ENCODE peak calls at places on chromosomes 5 and 9, in six cellular contexts. G is H1, C is mesendoderm, K is IMR-90, U is neuronal stem cell, J is H9. M is an unnamed sample.

GRCh38 chr9:105693435-105694275 is 686 bp upstream of the TMEM38B start:
- DNase-seq in G (no peak), U (peak; percentile 23), J (no peak), K (peak; percentile 2), C (peak; percentile 46), M (no peak)

GRCh38 chr9:121727295-121728028 is 76.0 kb downstream of the DAB2IP start:
- DNase-seq in G (no peak), U (no peak), J (no peak), C (no peak), K (no peak), M (no peak)

GRCh38 chr5:168288349-168289245 is 2.8 kb upstream of the WWC1 start:
- DNase-seq in G (no peak), K (no peak), C (peak; percentile 58), U (no peak), J (no peak), M (peak; percentile 96)

GRCh38 chr5:94618029-94618492 is 343 bp downstream of the KIAA0825 start:
- DNase-seq in G (no peak), K (peak; percentile 57), J (peak; percentile 67), C (peak; percentile 89), U (no peak), M (peak; percentile 50)

GRCh38 chr9:89874351-89875321 is 269.8 kb downstream of the GADD45G start:
- DNase-seq in U (no peak), J (peak; percentile 21), G (no peak), C (no peak), K (no peak), M (no peak)

GRCh38 chr5:39076757-39077475 is 2.7 kb upstream of the RICTOR start:
- DNase-seq in C (no peak), J (no peak), U (no peak), K (peak; percentile 56), G (no peak), M (peak; percentile 19)

GRCh38 chr5:68007446-68007845 is 208.1 kb upstream of the PIK3R1 start:
- DNase-seq in U (no peak), G (no peak), K (peak; percentile 78), J (no peak), C (no peak), M (peak; percentile 50)

GRCh38 chr9:35712762-35713400 is 19.1 kb downstream of the TLN1 start:
- DNase-seq in C (no peak), J (peak; percentile 47), U (no peak), K (no peak), G (no peak), M (no peak)

GRCh38 chr9:26863074-26863473 is 29.5 kb downstream of the CAAP1 start:
- DNase-seq in K (peak; percentile 2), U (no peak), J (no peak), C (peak; percentile 21), G (no peak), M (no peak)

GRCh38 chr9:83167126-83167525 is 104.2 kb upstream of the RASEF start:
- DNase-seq in U (no peak), K (no peak), G (no peak), C (no peak), J (no peak), M (no peak)

GRCh38 chr5:152568101-152568500 is 163.0 kb upstream of the NMUR2 start:
- DNase-seq in J (no peak), U (no peak), K (no peak), G (no peak), C (no peak), M (no peak)

GRCh38 chr9:17810728-17811634 is 232.1 kb downstream of the SH3GL2 start:
- DNase-seq in G (no peak), U (peak; percentile 67), J (no peak), C (peak; percentile 50), K (peak; percentile 66), M (peak; percentile 37)

GRCh38 chr5:157290156-157290980 is 24.4 kb downstream of the CYFIP2 start:
- DNase-seq in K (peak; percentile 63), U (no peak), J (no peak), C (peak; percentile 72), G (no peak), M (peak; percentile 98)

GRCh38 chr9:18473551-18474279 is at the start of gene ADAMTSL1:
- DNase-seq in G (peak; percentile 56), J (peak; percentile 94), C (peak; percentile 93), U (peak; percentile 74), K (peak; percentile 72), M (no peak)

GRCh38 chr5:118451697-118452247 is 536.6 kb downstream of the DTWD2 start:
- DNase-seq in G (no peak), J (no peak), K (no peak), U (no peak), C (no peak), M (no peak)

GRCh38 chr9:80605129-80605528 is 1033.4 kb downstream of the TLE4 start:
- DNase-seq in K (peak; percentile 66), G (no peak), J (no peak), C (peak; percentile 72), U (no peak), M (peak; percentile 48)

GRCh38 chr5:54383225-54383624 is 72.3 kb upstream of the HSPB3 start:
- DNase-seq in U (no peak), J (no peak), C (no peak), G (no peak), K (peak; percentile 26), M (no peak)

GRCh38 chr5:40687316-40687715 is 7.6 kb downstream of the PTGER4 start:
- DNase-seq in K (no peak), J (no peak), U (no peak), G (no peak), C (no peak), M (no peak)

GRCh38 chr5:149110406-149110805 is 30.9 kb upstream of the ABLIM3 start:
- DNase-seq in K (peak; percentile 36), U (no peak), J (no peak), C (no peak), G (no peak), M (peak; percentile 25)

GRCh38 chr9:122016789-122017188 is 76.3 kb downstream of the TTLL11 start:
- DNase-seq in U (no peak), K (no peak), J (no peak), C (no peak), G (no peak), M (no peak)

GRCh38 chr5:82164957-82165698 is 113.0 kb downstream of the RPS23 start:
- DNase-seq in C (peak; percentile 65), J (peak; percentile 43), U (no peak), K (peak; percentile 84), G (no peak), M (no peak)

GRCh38 chr9:104906441-104907277 is 21.3 kb downstream of the ABCA1 start:
- DNase-seq in J (no peak), C (no peak), U (no peak), K (peak; percentile 81), G (no peak), M (no peak)

GRCh38 chr9:134268308-134268724 is 57.9 kb upstream of the RXRA start:
- DNase-seq in U (no peak), G (no peak), J (no peak), C (no peak), K (peak; percentile 16), M (peak; percentile 43)

GRCh38 chr9:5817776-5818336 is 15.1 kb downstream of the ERMP1 start:
- DNase-seq in U (no peak), K (peak; percentile 73), C (peak; percentile 88), J (no peak), G (no peak), M (peak; percentile 53)

GRCh38 chr9:72977670-72978069 is 24.8 kb upstream of the ALDH1A1 start:
- DNase-seq in C (no peak), U (no peak), K (no peak), J (no peak), G (no peak), M (no peak)

DNA sequence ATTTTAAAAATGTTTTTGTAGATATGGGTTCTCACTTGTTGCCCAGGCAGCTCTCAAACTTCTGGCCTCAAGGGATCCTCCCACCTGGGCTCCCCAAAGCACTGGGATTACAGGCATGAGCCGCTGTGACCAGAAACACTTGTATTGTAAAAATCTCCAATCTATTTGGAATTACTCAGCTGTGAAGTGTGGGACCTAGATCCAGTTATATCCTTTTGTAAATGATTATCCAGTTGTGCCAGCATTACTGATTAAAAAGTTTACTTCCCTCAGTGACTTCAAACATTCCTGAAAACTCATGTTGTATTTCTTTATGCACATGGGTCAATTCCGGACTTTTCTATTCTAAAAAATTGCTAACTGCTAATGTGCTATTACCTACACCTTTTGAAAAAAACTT is 1793.7 kb upstream of the WWC1 start:
- DNase-seq in J (no peak), G (no peak), K (no peak), C (no peak), U (no peak), M (no peak)
- H3K27ac ChIP-seq in J (no peak overlapping the region), G (no peak overlapping the region), K (no peak overlapping the region), C (no peak overlapping the region), U (no peak overlapping the region), M (no peak overlapping the region)

GRCh38 chr5:120464627-120465280 is 654 bp downstream of the PRR16 start:
- DNase-seq in J (peak; percentile 60), G (no peak), U (peak; percentile 37), K (peak; percentile 64), C (peak; percentile 71), M (no peak)
- H4K8ac ChIP-seq in J (no peak overlapping the region), G (peak overlapping the region; percentile 81), U (no peak overlapping the region), K (peak overlapping the region; percentile 99), C (no peak overlapping the region), M (no peak overlapping the region)

GRCh38 chr9:115944166-115944948 is 209.2 kb upstream of the PAPPA start:
- DNase-seq in G (no peak), C (peak; percentile 3), J (peak; percentile 46), K (peak; percentile 100), U (no peak), M (peak; percentile 93)
- H3K27ac ChIP-seq in G (peak overlapping the region; percentile 1), C (no peak overlapping the region), J (no peak overlapping the region), K (peak overlapping the region; percentile 96), U (peak overlapping the region; percentile 54), M (peak overlapping the region; percentile 82)

GRCh38 chr9:124344291-124345050 is 70.8 kb downstream of the PSMB7 start:
- DNase-seq in U (no peak), J (no peak), K (no peak), C (no peak), G (no peak), M (no peak)

GRCh38 chr9:124342946-124343485 is 72.2 kb downstream of the PSMB7 start:
- DNase-seq in J (peak; percentile 55), C (peak; percentile 51), U (peak; percentile 40), G (no peak), K (peak; percentile 94), M (no peak)

GRCh38 chr9:124345063-124345462 is 70.2 kb downstream of the PSMB7 start:
- DNase-seq in K (no peak), U (no peak), J (no peak), G (no peak), C (no peak), M (no peak)

GRCh38 chr9:124342402-124342945 is 72.8 kb downstream of the PSMB7 start:
- DNase-seq in C (no peak), J (no peak), U (no peak), K (peak; percentile 65), G (no peak), M (no peak)

DNA sequence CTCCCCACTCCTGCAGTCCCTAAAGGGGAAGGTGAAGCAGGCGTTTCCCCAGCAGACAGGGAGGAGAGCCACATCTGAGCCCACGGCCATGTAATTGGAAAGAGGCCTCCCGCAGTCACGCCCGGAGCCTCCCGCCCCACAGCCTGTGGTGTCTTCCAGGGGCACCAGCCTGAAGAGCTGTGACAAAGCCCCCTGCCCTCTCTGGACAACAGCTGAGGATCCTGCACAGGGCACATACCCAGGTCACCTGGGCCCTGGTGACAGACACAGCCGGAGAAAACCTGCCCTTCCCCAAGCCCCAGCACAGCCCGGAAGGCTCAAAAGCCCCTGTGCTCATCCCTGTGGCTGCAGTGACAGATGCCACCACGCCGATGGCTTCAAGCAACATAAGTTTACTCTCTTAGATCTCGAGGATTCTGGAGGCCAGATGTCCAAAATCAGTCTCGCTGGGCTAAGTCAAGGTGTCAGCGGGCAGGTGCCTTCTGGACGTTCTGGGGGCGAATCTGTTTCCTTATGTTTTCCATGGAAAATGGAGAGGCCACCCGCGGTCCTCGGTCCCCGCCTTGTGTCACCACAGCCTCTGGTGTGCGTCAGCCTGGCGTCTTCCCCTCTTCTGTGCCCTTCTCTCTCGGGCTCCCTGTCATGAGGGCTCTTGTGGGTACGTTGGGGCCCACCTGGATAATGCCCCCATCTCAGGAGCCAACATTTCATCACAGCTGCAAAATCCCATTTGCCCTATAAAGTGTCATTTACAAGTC is 71.5 kb downstream of the PSMB7 start:
- DNase-seq in J (no peak), K (no peak), C (no peak), U (no peak), G (no peak), M (no peak)
- H4K8ac ChIP-seq in J (no peak overlapping the region), K (peak overlapping the region; percentile 61), C (no peak overlapping the region), U (no peak overlapping the region), G (no peak overlapping the region), M (no peak overlapping the region)

M was measured in trophoblast cell.